ENCODE peak calls at places on chromosomes 11 and 22, in four cellular contexts. H, V, T and Z are unnamed samples.

GRCh38 chr11:116976941-116977570 is 121.2 kb downstream of the SIK3 start:
- DNase-seq in H (no peak), V (no peak), T (no peak), Z (no peak)

GRCh38 chr11:74321487-74322188 is 10.2 kb upstream of the P4HA3 start:
- DNase-seq in H (peak), V (peak), T (no peak), Z (no peak)

GRCh38 chr11:1826552-1827094 is 8.2 kb upstream of the SYT8 start:
- DNase-seq in H (peak), V (peak), T (no peak), Z (peak)

GRCh38 chr11:111765320-111765983 is 737 bp downstream of the PPP2R1B start:
- DNase-seq in H (no peak), V (no peak), T (peak), Z (no peak)

GRCh38 chr11:30432716-30433115 is 109.8 kb downstream of the ARL14EP start:
- DNase-seq in H (no peak), V (no peak), T (no peak), Z (no peak)

GRCh38 chr11:36141161-36141560 is 148.1 kb downstream of the COMMD9 start:
- DNase-seq in H (no peak), V (no peak), T (no peak), Z (no peak)

GRCh38 chr22:25008666-25009065 is 56.1 kb downstream of the KIAA1671 start:
- DNase-seq in H (no peak), V (no peak), T (no peak), Z (peak)

GRCh38 chr11:37952035-37952434 is 1354.0 kb upstream of the RAG2 start:
- DNase-seq in H (no peak), V (no peak), T (no peak), Z (no peak)

GRCh38 chr22:36540867-36541642 is 12.1 kb upstream of the EIF3D start:
- DNase-seq in H (no peak), V (no peak), T (no peak), Z (no peak)

GRCh38 chr11:12187399-12187798 is 77.0 kb downstream of the MICAL2 start:
- DNase-seq in H (no peak), V (peak), T (no peak), Z (no peak)

GRCh38 chr11:43578346-43579170 is 102.0 kb upstream of the HSD17B12 start:
- DNase-seq in H (no peak), V (no peak), T (no peak), Z (peak)

GRCh38 chr11:102882389-102883024 is 7.7 kb upstream of the MMP12 start:
- DNase-seq in H (no peak), V (no peak), T (no peak), Z (no peak)

GRCh38 chr11:43756575-43756974 is 76.0 kb downstream of the HSD17B12 start:
- DNase-seq in H (no peak), V (no peak), T (no peak), Z (no peak)

GRCh38 chr22:26522592-26522991 is 10.3 kb upstream of the TFIP11 start:
- DNase-seq in H (no peak), V (no peak), T (no peak), Z (no peak)

GRCh38 chr11:28529540-28530410 is 421.6 kb downstream of the METTL15 start:
- DNase-seq in H (peak), V (peak), T (no peak), Z (peak)

GRCh38 chr11:48384670-48385069 is 18.4 kb upstream of the OR4C5 start:
- DNase-seq in H (no peak), V (peak), T (no peak), Z (no peak)

GRCh38 chr11:124934862-124935547 is 842 bp downstream of the HEPACAM start:
- DNase-seq in H (peak), V (no peak), T (no peak), Z (peak)

GRCh38 chr22:16917144-16918003 is 90.6 kb downstream of the GAB4 start:
- DNase-seq in H (peak), V (peak), T (no peak), Z (peak)

GRCh38 chr11:80083561-80083960 is 642.7 kb upstream of the TENM4 start:
- DNase-seq in H (no peak), V (no peak), T (no peak), Z (no peak)

GRCh38 chr11:94794287-94795168 is 26.4 kb downstream of the AMOTL1 start:
- DNase-seq in H (no peak), V (peak), T (no peak), Z (no peak)

GRCh38 chr11:47332303-47332711 is 20.2 kb downstream of the MYBPC3 start:
- DNase-seq in H (no peak), V (no peak), T (no peak), Z (no peak)

GRCh38 chr22:42596376-42596775 is 18.3 kb downstream of the POLDIP3 start:
- DNase-seq in H (no peak), V (no peak), T (no peak), Z (no peak)

GRCh38 chr22:19407649-19408606 is 23.6 kb downstream of the HIRA start:
- DNase-seq in H (no peak), V (peak), T (no peak), Z (no peak)
- TF ChIP-seq RFX5 in H (no peak), V (no peak), T (no peak), Z (no peak)

GRCh38 chr11:78205256-78205655 is 16.5 kb downstream of the USP35 start:
- DNase-seq in H (no peak), V (no peak), T (no peak), Z (no peak)
- TF ChIP-seq PHF8 in H (no peak), V (no peak), T (no peak), Z (no peak)

DNA sequence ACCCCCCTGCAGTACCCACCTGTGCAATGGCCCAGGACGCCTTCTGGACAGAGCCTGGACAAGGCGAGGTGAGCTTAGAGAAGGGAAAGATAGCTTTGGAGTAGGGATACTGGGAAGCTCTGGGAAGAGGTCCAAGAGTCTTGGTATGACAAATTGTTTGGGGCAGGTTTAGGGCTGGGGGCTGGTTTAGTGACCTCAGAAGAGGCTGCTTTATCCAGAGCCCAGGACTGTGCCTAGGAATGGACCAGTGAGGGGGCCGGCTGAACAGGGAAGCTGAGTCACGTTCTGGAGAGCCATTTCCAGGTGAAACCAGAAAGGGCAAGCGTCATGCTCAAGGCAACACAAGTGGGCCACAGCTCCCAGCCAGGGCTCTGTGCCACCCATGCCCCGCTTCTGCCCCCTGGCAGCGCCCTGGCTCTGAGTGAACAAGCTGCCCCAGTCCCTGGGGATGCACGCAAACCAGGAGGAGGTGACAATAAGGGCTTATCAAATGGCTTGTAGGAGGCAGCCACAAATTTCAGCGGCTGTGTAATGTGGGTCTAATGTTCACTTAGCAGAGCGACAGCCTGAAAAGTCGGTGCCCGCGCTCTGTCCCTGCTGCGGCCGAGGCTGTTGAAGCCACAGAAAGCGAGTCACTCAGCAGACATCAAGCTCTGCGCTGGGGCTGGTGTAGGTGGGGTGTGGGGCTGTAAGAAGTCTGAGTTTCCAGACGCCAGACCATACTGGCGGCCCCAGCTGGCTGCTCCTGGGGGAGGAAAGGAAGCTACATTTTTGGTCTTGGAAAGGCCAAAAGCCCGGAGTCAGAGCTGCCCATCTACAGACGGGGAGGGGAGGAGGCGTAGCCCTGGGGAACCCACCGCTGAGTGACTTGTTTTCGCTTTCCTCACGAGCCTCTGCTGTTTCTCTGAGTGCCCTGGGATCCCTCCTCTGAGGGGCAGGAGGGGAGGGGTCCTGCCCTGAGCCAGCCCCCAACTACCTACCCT is 18.3 kb upstream of the SYT7 start:
- DNase-seq in H (no peak), V (no peak), T (no peak), Z (no peak)
- TF ChIP-seq RFX5 in H (no peak), V (no peak), T (no peak), Z (no peak)

DNA sequence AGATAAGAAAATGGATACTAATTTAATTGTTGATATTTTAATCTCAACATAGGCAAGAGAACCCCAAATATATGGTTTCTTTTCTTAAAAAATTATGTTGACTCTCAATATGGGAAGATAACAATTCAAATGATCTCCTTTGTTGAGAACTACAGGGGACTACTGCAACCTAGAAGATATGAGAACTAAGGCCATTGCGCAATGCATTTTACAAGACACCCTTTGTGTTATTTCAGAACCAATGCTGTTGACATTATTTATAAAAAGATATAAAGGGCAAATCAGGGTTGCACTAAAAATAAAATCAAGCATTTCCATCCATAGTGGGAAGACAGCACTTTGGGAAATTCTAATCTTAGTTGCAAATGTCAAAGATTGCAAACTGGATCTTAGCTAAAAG is 322.3 kb downstream of the SOX6 start:
- DNase-seq in H (no peak), V (no peak), T (no peak), Z (no peak)
- TF ChIP-seq PHF8 in H (no peak), V (no peak), T (no peak), Z (no peak)

GRCh38 chr22:47066616-47066905 is 304.1 kb downstream of the TBC1D22A start:
- DNase-seq in H (no peak), V (no peak), T (no peak), Z (no peak)
- TF ChIP-seq RFX5 in H (no peak), V (no peak), T (no peak), Z (no peak)

GRCh38 chr11:60924906-60925684 is 835 bp downstream of the TMEM132A start:
- DNase-seq in H (no peak), V (no peak), T (no peak), Z (no peak)
- TF ChIP-seq PHF8 in H (no peak), V (no peak), T (no peak), Z (no peak)

DNA sequence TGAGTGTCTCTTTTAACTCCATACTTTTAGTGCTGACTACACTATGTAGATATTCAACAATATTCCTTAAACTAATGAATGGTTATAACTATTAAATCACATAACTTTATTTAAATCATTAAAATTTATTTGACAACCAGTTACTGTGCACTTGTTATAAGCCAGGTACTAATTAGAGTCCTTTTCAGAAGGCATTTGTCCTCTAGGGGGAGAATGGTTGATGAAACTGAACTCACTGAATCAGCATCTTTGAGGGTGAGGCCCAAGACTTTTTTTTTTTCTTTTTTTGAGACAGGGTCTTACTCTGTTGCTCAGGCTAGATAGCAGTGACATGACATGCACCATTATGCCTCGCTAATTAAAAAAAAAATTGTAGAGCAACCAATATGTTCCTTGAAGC is 515.6 kb upstream of the CCDC90B start:
- DNase-seq in H (no peak), V (no peak), T (no peak), Z (no peak)
- TF ChIP-seq RFX5 in H (no peak), V (no peak), T (no peak), Z (no peak)

GRCh38 chr22:29307658-29308147 is 1.3 kb downstream of the GAS2L1 start:
- DNase-seq in H (no peak), V (no peak), T (no peak), Z (no peak)

GRCh38 chr22:29306830-29307657 is 594 bp downstream of the GAS2L1 start:
- DNase-seq in H (peak), V (peak), T (no peak), Z (peak)

GRCh38 chr22:29306175-29306829 is at the start of gene GAS2L1:
- DNase-seq in H (peak), V (peak), T (peak), Z (peak)

GRCh38 chr22:29308148-29308790 is 1.8 kb downstream of the GAS2L1 start:
- DNase-seq in H (no peak), V (no peak), T (no peak), Z (no peak)

GRCh38 chr22:29305836-29306174 is 645 bp upstream of the GAS2L1 start:
- DNase-seq in H (no peak), V (no peak), T (no peak), Z (no peak)
- TF ChIP-seq PHF8 in H (no peak), V (no peak), T (no peak), Z (no peak)

GRCh38 chr22:50730013-50730891 is 7.8 kb upstream of the ACR start:
- DNase-seq in H (no peak), V (no peak), T (no peak), Z (no peak)
- TF ChIP-seq RFX5 in H (no peak), V (no peak), T (no peak), Z (no peak)

DNA sequence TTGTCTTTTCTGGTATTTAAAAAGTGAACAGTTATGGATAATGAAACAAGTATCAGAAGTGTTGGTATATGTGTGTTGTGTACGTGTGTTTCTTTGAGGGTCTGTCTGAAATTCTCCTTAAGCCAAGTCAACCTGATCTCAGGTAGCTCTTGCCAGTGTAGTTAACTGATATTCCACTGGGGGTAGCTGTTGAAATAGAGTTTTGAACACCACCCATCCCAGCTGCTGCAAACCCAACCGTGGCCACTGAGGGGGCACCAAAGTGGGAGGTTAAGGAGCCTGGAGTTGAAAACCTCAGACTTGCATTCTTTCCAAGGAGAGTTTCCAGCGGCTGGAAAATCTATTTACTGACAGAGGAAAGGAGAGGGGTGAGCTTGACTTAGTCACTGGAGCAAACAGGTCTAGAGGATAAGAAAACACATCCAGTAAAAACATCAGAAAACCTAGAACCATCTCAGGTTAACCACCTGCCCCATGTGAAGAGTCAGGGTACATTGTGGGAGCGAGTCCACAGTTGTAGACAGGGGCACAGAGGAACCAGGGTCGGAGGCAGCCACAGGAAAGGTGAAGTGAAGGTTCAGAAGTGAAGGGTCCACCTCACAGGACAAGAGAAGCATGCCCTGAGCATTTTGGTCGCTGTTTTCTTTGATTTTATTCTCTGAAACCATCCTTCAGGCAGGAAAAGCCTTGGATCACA is 8.8 kb upstream of the CUL5 start:
- DNase-seq in H (peak), V (peak), T (peak), Z (peak)
- TF ChIP-seq PHF8 in H (no peak), V (no peak), T (no peak), Z (no peak)